ENCODE peak calls at places on chromosomes 4 and X, in five cellular contexts. F, Z, A, U and X are unnamed samples. For H3K27me3, the result is how much of the 10 kb centered on the place peaks cover.

GRCh38 chr4:175703956-175704600 is 108.0 kb downstream of the GPM6A start:
- DNase-seq in A (no peak), F (no peak), Z (no peak), U (no peak), X (no peak)

GRCh38 chrX:24561121-24561520 is 86.0 kb downstream of the PCYT1B start:
- DNase-seq in A (peak), U (peak), F (no peak), Z (no peak), X (no peak)

GRCh38 chrX:130393451-130394074 is 8.1 kb upstream of the GPR119 start:
- DNase-seq in Z (peak), F (peak), A (peak), U (peak), X (peak)

GRCh38 chr4:40183615-40184411 is 13.0 kb upstream of the RHOH start:
- DNase-seq in A (no peak), Z (no peak), U (no peak), F (peak), X (no peak)

GRCh38 chr4:80259012-80259411 is 7.5 kb upstream of the FGF5 start:
- DNase-seq in A (no peak), U (no peak), Z (no peak), F (no peak), X (no peak)

GRCh38 chr4:80311130-80311529 is 24.4 kb upstream of the CFAP299 start:
- DNase-seq in U (no peak), Z (no peak), F (peak), A (no peak), X (no peak)

GRCh38 chrX:40279091-40279430 is 181.3 kb upstream of the BCOR start:
- DNase-seq in Z (no peak), F (no peak), U (no peak), A (no peak), X (no peak)

GRCh38 chr4:159016527-159017137 is 86.2 kb upstream of the RAPGEF2 start:
- DNase-seq in F (no peak), A (no peak), U (peak), Z (no peak), X (peak)

GRCh38 chr4:109026588-109026987 is 263.7 kb upstream of the ETNPPL start:
- DNase-seq in F (no peak), Z (no peak), A (no peak), U (no peak), X (peak)

GRCh38 chr4:86653237-86653865 is 59.2 kb downstream of the PTPN13 start:
- DNase-seq in Z (no peak), A (peak), U (no peak), F (no peak), X (no peak)

DNA sequence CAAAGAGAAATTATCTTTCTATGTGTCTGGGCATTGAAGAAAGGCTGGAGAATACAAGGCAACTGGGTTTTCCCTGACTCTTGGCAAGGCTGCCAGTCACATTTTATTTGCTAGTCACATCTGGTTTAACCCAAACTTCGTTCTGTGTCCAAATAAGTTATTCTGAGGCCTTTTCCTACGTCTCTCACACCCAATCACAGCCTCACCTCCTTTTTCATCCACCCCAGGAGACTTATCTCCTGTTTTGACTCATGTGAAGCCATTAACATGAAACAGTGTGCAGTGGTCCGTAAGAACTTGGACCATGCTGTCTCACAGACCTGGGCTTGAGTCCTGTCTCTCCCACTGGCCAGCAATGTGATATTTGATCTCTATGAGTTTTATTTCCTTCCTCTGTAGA is 59.3 kb downstream of the CNGA2 start:
- DNase-seq in Z (no peak), U (no peak), A (no peak), F (no peak), X (no peak)
- H3K27me3 ChIP-seq in Z (under half), U (under half), A (under half), F (under half), X (under half)

DNA sequence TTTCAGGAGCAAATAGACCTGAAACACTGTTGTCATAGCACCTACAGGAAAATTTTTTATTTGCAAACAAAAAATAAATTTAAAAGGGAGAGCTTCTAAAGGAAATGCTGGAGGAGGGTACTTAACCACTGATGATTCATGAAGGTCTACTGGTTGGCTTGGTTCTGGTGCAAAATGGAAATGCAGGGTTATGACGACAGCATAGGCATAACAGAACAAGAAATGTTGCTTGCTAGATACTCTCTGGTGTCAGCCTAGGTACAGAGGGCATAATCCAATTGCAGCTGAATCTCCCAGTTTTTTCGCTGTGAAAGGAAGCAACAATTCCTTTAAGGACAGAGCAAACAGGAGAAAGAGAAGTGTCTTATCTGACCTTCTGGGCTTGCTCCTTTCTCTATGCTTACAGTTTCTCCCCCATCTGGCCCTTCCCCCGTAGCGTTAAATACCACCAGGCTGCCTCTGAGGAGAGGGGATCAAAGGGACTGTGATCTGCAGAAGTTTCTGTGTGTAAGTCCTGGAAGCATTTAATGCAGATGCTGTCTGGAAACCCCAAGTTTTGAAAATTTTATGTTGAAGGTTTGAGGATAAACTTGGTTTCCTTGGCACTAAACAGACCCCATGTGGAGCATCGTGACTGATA is 23.7 kb upstream of the CASK start:
- DNase-seq in A (no peak), U (peak), Z (no peak), F (no peak), X (no peak)
- H3K4me3 ChIP-seq in A (no peak), U (no peak), Z (no peak), F (no peak), X (no peak)

GRCh38 chr4:94455081-94455480 is 3.3 kb downstream of the PDLIM5 start:
- DNase-seq in Z (no peak), F (peak), A (no peak), U (no peak), X (peak)
- H3K27ac ChIP-seq in Z (peak), F (peak), A (no peak), U (no peak), X (peak)

GRCh38 chrX:144768540-144768939 is 478.8 kb upstream of the SPANXN1 start:
- DNase-seq in Z (no peak), A (no peak), F (no peak), U (no peak), X (no peak)
- H3K27me3 ChIP-seq in Z (under half), A (under half), F (under half), U (under half), X (under half)

GRCh38 chr4:183801460-183802168 is 103.5 kb upstream of the STOX2 start:
- DNase-seq in U (no peak), Z (no peak), A (no peak), F (no peak), X (no peak)

GRCh38 chr4:183798249-183798920 is 106.7 kb upstream of the STOX2 start:
- DNase-seq in F (peak), U (peak), Z (no peak), A (no peak), X (no peak)

GRCh38 chr4:183797041-183797444 is 108.1 kb upstream of the STOX2 start:
- DNase-seq in Z (no peak), F (peak), U (peak), A (no peak), X (no peak)

GRCh38 chr4:183798921-183799307 is 106.2 kb upstream of the STOX2 start:
- DNase-seq in Z (no peak), A (no peak), F (peak), U (peak), X (no peak)

GRCh38 chr4:183797445-183798248 is 107.5 kb upstream of the STOX2 start:
- DNase-seq in Z (no peak), F (peak), U (peak), A (no peak), X (peak)
- H3K4me3 ChIP-seq in Z (peak), F (peak), U (peak), A (peak), X (no peak)